ENCODE peak calls at places on chromosomes 4 and X, in five cellular contexts. X is heart left ventricle, P is HepG2, I is uterus, Z is right lobe of liver. S is an unnamed sample.

GRCh38 chr4:52573551-52573950 is 85.5 kb downstream of the USP46 start:
- DNase-seq in X (no peak), Z (no peak), P (no peak), I (no peak), S (no peak)

GRCh38 chr4:123349401-123350190 is 47.0 kb upstream of the SPRY1 start:
- DNase-seq in I (no peak), X (no peak), Z (no peak), P (peak), S (no peak)

GRCh38 chr4:6742989-6743388 is 27.0 kb downstream of the BLOC1S4 start:
- DNase-seq in I (no peak), X (no peak), Z (no peak), P (no peak), S (no peak)

GRCh38 chr4:82780398-82781231 is 18.0 kb downstream of the SCD5 start:
- DNase-seq in P (peak), X (peak), Z (peak), I (peak), S (no peak)

GRCh38 chrX:35439692-35440091 is 358.4 kb upstream of the MAGEB16 start:
- DNase-seq in Z (peak), P (no peak), X (no peak), I (no peak), S (no peak)

GRCh38 chr4:108991929-108992328 is 229.1 kb upstream of the ETNPPL start:
- DNase-seq in X (no peak), I (no peak), Z (no peak), P (no peak), S (no peak)

GRCh38 chrX:45140812-45141211 is 59.9 kb downstream of the DIPK2B start:
- DNase-seq in X (no peak), Z (no peak), P (no peak), I (no peak), S (no peak)

GRCh38 chr4:7861440-7861881 is 78.2 kb downstream of the AFAP1 start:
- DNase-seq in Z (no peak), I (no peak), X (no peak), P (no peak), S (no peak)

GRCh38 chr4:101594588-101594987 is 195.9 kb upstream of the BANK1 start:
- DNase-seq in X (no peak), P (no peak), Z (no peak), I (no peak), S (no peak)

GRCh38 chr4:169229571-169230028 is 41.2 kb downstream of the SH3RF1 start:
- DNase-seq in Z (no peak), P (no peak), X (no peak), I (peak), S (peak)

GRCh38 chr4:188778880-188779279 is 639.6 kb downstream of the TRIML1 start:
- DNase-seq in Z (no peak), X (no peak), P (no peak), I (no peak), S (no peak)

GRCh38 chrX:123080065-123080464 is 104.0 kb upstream of the GRIA3 start:
- DNase-seq in P (no peak), I (no peak), Z (no peak), X (no peak), S (no peak)

GRCh38 chrX:107014927-107015326 is 14.9 kb upstream of the MORC4 start:
- DNase-seq in P (no peak), X (no peak), I (no peak), Z (no peak), S (no peak)

GRCh38 chr4:142845293-142846070 is 619 bp downstream of the INPP4B start:
- DNase-seq in X (peak), Z (no peak), I (peak), P (no peak), S (no peak)

GRCh38 chr4:189237340-189237739 is 703.3 kb upstream of the FRG1 start:
- DNase-seq in I (no peak), X (no peak), Z (no peak), P (no peak), S (no peak)

GRCh38 chr4:22515888-22516541 is at the start of gene ADGRA3:
- DNase-seq in I (peak), Z (peak), X (peak), P (peak), S (peak)

GRCh38 chrX:153412746-153413720 is 1.8 kb downstream of the ZFP92 start:
- DNase-seq in I (no peak), Z (no peak), P (no peak), X (no peak), S (no peak)

GRCh38 chr4:6562931-6563901 is 11.8 kb upstream of the MAN2B2 start:
- DNase-seq in I (no peak), Z (no peak), X (no peak), P (no peak), S (no peak)

GRCh38 chrX:133580630-133581029 is 165.3 kb upstream of the GPC4 start:
- DNase-seq in Z (no peak), I (no peak), X (no peak), P (no peak), S (no peak)

GRCh38 chr4:128573781-128574508 is 235.6 kb upstream of the JADE1 start:
- DNase-seq in P (peak), X (no peak), I (no peak), Z (no peak), S (peak)

GRCh38 chr4:161256716-161257115 is 907.1 kb downstream of the FSTL5 start:
- DNase-seq in Z (no peak), I (no peak), P (peak), X (no peak), S (no peak)

GRCh38 chr4:8664031-8664805 is 71.7 kb downstream of the CPZ start:
- DNase-seq in X (peak), P (no peak), Z (no peak), I (no peak), S (no peak)

DNA sequence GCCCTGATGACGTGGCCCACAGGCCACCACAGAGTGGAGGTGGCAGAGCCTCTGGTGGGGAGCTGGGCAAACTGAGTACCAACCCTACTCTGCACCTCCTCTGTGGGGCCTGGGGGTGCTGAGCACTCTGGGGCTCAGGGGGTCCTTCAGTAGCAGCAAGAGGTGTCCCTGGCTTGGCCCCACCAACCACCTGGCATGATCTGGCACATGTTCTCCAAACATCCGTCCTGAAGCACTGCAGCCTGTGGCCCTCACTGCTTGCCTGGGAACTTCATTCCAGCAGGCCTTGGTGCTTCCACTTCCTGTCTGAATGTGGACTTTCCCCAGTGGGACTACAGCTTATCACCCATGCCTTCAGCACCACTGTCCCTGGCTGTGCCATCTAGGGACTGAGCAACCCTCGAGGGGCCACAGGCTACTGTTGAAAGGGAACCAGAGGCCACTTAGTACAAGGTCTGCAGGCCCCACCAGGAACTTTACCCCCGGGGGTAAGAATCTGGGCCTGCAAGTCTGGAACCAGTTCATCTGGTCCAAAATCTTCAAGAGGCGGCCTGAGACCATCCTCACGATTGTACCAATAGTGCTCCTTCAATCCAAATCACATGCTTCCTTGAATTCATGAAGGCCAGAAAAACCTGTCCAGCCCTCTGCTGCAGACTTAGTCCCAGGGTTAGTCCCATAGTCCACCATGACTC is 13.2 kb downstream of the TNIP2 start:
- DNase-seq in I (no peak), P (no peak), Z (no peak), X (no peak), S (no peak)
- TF ChIP-seq POLR2A in I (no peak), P (no peak), Z (no peak), X (no peak), S (no peak)

GRCh38 chr4:57910151-57910550 is 800.0 kb upstream of the IGFBP7 start:
- DNase-seq in P (no peak), I (no peak), X (no peak), Z (no peak), S (no peak)
- TF ChIP-seq POLR2A in P (no peak), I (no peak), X (no peak), Z (no peak), S (no peak)

GRCh38 chrX:109732319-109732779 is 708 bp downstream of the ACSL4 start:
- DNase-seq in P (no peak), I (no peak), X (no peak), Z (no peak), S (peak)

GRCh38 chrX:109735241-109735744 is 2.2 kb upstream of the ACSL4 start:
- DNase-seq in Z (no peak), I (no peak), P (no peak), X (no peak), S (no peak)

GRCh38 chrX:109733658-109734022 is 583 bp upstream of the ACSL4 start:
- DNase-seq in I (no peak), P (no peak), Z (no peak), X (no peak), S (no peak)

GRCh38 chrX:109732780-109733657 is at the start of gene ACSL4:
- DNase-seq in Z (peak), P (peak), I (peak), X (peak), S (peak)
- TF ChIP-seq POLR2A in Z (peak), P (peak), I (peak), X (peak), S (peak)

GRCh38 chrX:18674788-18675735 is 3.2 kb upstream of the RS1 start:
- DNase-seq in P (peak), Z (peak), I (peak), X (peak), S (peak)
- TF ChIP-seq POLR2A in P (no peak), Z (peak), I (no peak), X (peak), S (peak)

GRCh38 chr4:1868912-1869311 is 2.3 kb upstream of the NSD2 start:
- DNase-seq in X (no peak), P (no peak), Z (no peak), I (no peak), S (no peak)

GRCh38 chr4:1869530-1870327 is 1.5 kb upstream of the NSD2 start:
- DNase-seq in X (no peak), I (no peak), Z (no peak), P (no peak), S (no peak)

GRCh38 chr4:1870328-1870577 is 940 bp upstream of the NSD2 start:
- DNase-seq in X (peak), I (peak), Z (peak), P (peak), S (peak)

GRCh38 chr4:1871471-1872021 is 353 bp downstream of the NSD2 start:
- DNase-seq in I (peak), P (no peak), X (peak), Z (no peak), S (no peak)

DNA sequence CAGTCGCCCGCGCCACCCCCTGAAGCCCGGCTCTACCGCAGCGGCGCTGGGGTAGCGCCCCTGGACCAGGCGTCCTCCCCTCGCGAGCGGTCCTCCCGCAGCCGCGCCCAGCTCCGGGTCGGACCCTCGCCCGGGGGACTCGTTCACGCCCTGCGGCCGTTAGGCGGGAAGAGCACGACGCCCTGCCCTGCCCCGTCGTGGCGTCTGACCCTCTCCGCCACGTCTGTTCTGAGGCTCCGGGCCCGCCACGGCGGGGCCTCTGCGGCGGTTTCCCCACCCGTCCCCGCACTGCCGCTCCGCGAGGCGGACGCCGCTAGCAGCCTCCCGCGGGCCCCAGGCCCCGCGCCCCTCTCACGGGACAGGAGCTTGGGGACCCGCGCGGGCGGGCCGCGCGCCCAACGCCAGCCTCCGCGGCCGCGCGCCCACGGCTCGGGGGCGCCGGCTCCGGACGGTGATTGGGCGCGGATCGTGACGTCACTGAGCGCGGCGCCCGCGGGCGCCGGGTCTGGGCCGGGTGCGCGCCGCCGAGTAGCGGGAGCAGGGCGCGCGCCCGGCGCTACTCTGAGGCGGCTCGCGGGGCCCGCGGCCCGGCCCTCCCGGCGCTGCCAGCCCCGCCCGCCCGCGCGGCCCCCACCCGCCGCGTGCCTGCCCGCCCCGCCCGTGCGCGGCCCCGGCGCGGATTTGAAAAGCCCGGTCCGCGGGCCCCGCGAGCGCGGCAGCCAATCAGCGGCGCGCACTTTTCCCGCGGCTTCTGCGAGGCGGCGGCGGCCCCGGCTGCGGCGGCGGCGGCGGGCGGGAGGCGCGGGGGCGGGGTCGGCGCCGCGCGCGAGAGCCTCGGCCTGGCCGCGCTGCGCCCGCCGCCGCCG is at the start of gene NSD2:
- DNase-seq in X (peak), I (peak), P (peak), Z (peak), S (peak)
- TF ChIP-seq POLR2A in X (peak), I (peak), P (peak), Z (peak), S (peak)

GRCh38 chrX:155881158-155881993 is at the start of gene VAMP7:
- DNase-seq in X (peak), I (peak), P (peak), Z (peak), S (peak)
- TF ChIP-seq POLR2A in X (peak), I (no peak), P (peak), Z (peak), S (peak)